ENCODE peak calls at places on chromosomes 5 and 9, in eight cellular contexts. B, H, X, O, T, P, W and C are unnamed samples. For H3K4me1, the result is how much of the 10 kb centered on the place peaks cover.

GRCh38 chr9:89274838-89275237 is 36.2 kb upstream of the CKS2 start:
- DNase-seq in B (no peak), H (no peak), X (no peak), T (peak), P (peak), W (peak), O (no peak), C (no peak)

GRCh38 chr5:15013654-15014463 is 142.3 kb upstream of the ANKH start:
- DNase-seq in B (peak), O (peak), T (peak), W (peak), X (peak), H (peak), P (peak), C (no peak)

GRCh38 chr9:2116073-2116472 is 100.9 kb downstream of the SMARCA2 start:
- DNase-seq in H (peak), P (peak), X (peak), T (peak), W (no peak), B (peak), O (no peak), C (no peak)

GRCh38 chr5:180787711-180788431 is 14.7 kb downstream of the MGAT1 start:
- DNase-seq in P (no peak), H (no peak), T (no peak), X (no peak), O (no peak), B (peak), W (peak), C (no peak)

GRCh38 chr9:35664531-35665470 is at the start of gene ARHGEF39:
- DNase-seq in B (peak), P (peak), T (peak), O (peak), W (peak), H (peak), X (peak), C (no peak)

GRCh38 chr5:40781843-40782409 is 16.2 kb downstream of the PRKAA1 start:
- DNase-seq in H (no peak), P (peak), T (peak), O (no peak), W (peak), X (no peak), B (no peak), C (no peak)

GRCh38 chr9:137064027-137064879 is 6.1 kb downstream of the SAPCD2 start:
- DNase-seq in H (peak), T (peak), B (peak), W (no peak), X (peak), P (peak), O (no peak), C (no peak)

GRCh38 chr9:113898596-113898995 is 22.5 kb downstream of the ZNF618 start:
- DNase-seq in T (no peak), W (no peak), X (no peak), B (no peak), O (no peak), H (no peak), P (no peak), C (peak)

GRCh38 chr9:83472221-83472665 is 66.0 kb downstream of the FRMD3 start:
- DNase-seq in W (peak), T (no peak), P (peak), O (no peak), B (no peak), H (no peak), X (peak), C (no peak)

GRCh38 chr5:65152131-65152530 is 329.6 kb downstream of the ADAMTS6 start:
- DNase-seq in H (no peak), O (no peak), B (no peak), X (peak), W (peak), T (peak), P (peak), C (no peak)

GRCh38 chr9:21559402-21560280 is 77.5 kb upstream of the IFNE start:
- DNase-seq in H (peak), X (peak), T (peak), P (peak), W (peak), O (peak), B (peak), C (no peak)

GRCh38 chr9:106174331-106174730 is 480.0 kb downstream of the TMEM38B start:
- DNase-seq in H (no peak), W (no peak), O (no peak), B (no peak), X (no peak), P (no peak), T (no peak), C (no peak)

GRCh38 chr9:89421595-89421994 is 76.3 kb downstream of the SEMA4D start:
- DNase-seq in T (no peak), O (no peak), H (no peak), X (no peak), B (no peak), P (peak), W (peak), C (no peak)

GRCh38 chr9:135474915-135475314 is 4.7 kb upstream of the PPP1R26 start:
- DNase-seq in T (peak), P (peak), W (no peak), H (peak), O (no peak), B (peak), X (peak), C (no peak)

GRCh38 chr5:7634837-7635236 is 216.1 kb downstream of the CFAP90 start:
- DNase-seq in T (no peak), W (no peak), X (no peak), O (no peak), P (no peak), H (no peak), B (no peak), C (no peak)

GRCh38 chr5:12772276-12772675 is 868.0 kb upstream of the CTNND2 start:
- DNase-seq in B (no peak), O (no peak), X (no peak), P (no peak), W (no peak), T (no peak), H (no peak), C (no peak)

GRCh38 chr5:149938791-149939358 is 5.7 kb downstream of the PDE6A start:
- DNase-seq in P (peak), T (peak), W (peak), X (peak), B (no peak), O (no peak), H (peak), C (no peak)

GRCh38 chr9:42388846-42389245 is 205.4 kb downstream of the SPATA31A6 start:
- DNase-seq in P (no peak), X (no peak), H (peak), T (no peak), W (no peak), B (no peak), O (no peak), C (no peak)

GRCh38 chr5:89117131-89117644 is 234.2 kb upstream of the MEF2C start:
- DNase-seq in X (no peak), W (no peak), B (no peak), T (no peak), P (peak), O (no peak), H (no peak), C (no peak)

GRCh38 chr5:58056546-58056945 is 403.3 kb downstream of the PLK2 start:
- DNase-seq in W (peak), T (peak), H (peak), P (peak), O (no peak), B (no peak), X (no peak), C (no peak)

GRCh38 chr5:58266402-58266801 is 193.5 kb downstream of the PLK2 start:
- DNase-seq in B (no peak), P (peak), X (peak), O (no peak), H (peak), W (peak), T (no peak), C (no peak)

GRCh38 chr9:89797970-89798369 is 193.2 kb downstream of the GADD45G start:
- DNase-seq in X (no peak), B (no peak), H (no peak), T (no peak), P (no peak), W (no peak), O (no peak), C (no peak)

DNA sequence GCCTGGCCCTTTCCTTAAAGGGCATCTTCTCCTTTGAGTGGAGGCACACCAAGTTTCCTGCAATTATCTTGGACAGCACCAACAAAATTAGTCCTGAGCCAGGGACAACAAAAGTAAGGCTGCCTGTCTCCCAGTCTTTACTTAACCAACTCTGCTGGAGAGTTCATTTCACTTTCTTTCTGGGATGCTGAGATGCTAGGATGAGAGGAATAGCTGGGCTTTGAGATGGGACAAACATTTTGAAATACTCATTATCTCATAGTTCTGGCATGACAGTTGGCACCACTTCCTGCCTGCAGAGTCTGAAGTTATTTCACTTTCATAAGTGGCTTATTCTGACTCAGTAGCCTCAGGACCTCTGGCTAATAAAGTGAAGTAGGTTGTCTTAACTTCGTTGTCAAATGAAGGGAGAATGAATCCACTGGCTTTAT is 157.0 kb downstream of the C9orf152 start:
- DNase-seq in T (peak), X (peak), B (no peak), P (peak), H (peak), O (no peak), W (peak), C (peak)
- H3K4me1 ChIP-seq in T (under half), X (under half), B (under half), P (under half), H (under half), O (under half), W (under half), C (under half)

DNA sequence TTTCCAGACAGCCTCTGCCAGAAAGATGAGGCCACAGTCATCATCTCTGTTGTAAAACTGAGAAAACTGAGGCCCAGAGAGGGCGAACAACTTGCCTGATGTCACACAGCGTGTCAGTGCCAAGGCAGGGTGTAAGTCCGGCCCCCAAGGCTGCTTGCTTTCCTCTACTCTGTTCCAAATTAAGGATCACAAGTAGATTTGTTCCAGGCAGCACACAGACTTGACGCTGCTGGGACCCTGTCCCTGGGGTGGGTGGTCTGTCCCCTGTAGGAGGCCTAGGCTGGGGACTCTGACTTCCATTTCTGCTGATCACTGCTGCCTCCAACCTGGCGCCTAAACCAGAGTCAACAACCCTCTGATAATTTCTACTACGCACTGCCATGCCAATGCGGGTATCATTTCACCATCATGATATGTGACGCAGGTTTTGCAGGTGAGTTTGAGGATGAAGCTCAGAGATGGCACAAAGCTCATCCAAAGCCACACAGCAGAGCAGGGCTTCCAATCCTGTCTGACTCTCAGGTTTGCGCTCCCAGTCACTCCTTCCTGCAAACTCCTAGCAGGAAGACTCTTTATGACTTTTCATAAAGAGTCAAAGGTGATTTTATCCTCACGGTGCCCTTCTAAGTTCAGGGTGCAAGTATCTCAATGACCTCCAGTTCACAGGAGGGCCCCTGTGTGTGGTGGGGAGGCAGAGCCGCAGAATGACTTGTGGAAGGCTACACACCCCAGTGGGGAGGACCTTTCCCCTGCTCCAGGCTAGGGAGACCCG is 13.6 kb upstream of the RALGDS start:
- DNase-seq in P (peak), H (no peak), B (no peak), W (no peak), O (no peak), X (no peak), T (no peak), C (no peak)
- H3K4me1 ChIP-seq in P (under half), H (under half), B (under half), W (under half), O (half or more), X (half or more), T (under half), C (under half)

GRCh38 chr5:135739383-135739961 is 95.0 kb upstream of the SLC25A48 start:
- DNase-seq in O (no peak), X (no peak), B (no peak), W (no peak), H (no peak), P (peak), T (peak), C (peak)
- H3K4me1 ChIP-seq in O (under half), X (under half), B (under half), W (under half), H (under half), P (under half), T (under half), C (under half)

DNA sequence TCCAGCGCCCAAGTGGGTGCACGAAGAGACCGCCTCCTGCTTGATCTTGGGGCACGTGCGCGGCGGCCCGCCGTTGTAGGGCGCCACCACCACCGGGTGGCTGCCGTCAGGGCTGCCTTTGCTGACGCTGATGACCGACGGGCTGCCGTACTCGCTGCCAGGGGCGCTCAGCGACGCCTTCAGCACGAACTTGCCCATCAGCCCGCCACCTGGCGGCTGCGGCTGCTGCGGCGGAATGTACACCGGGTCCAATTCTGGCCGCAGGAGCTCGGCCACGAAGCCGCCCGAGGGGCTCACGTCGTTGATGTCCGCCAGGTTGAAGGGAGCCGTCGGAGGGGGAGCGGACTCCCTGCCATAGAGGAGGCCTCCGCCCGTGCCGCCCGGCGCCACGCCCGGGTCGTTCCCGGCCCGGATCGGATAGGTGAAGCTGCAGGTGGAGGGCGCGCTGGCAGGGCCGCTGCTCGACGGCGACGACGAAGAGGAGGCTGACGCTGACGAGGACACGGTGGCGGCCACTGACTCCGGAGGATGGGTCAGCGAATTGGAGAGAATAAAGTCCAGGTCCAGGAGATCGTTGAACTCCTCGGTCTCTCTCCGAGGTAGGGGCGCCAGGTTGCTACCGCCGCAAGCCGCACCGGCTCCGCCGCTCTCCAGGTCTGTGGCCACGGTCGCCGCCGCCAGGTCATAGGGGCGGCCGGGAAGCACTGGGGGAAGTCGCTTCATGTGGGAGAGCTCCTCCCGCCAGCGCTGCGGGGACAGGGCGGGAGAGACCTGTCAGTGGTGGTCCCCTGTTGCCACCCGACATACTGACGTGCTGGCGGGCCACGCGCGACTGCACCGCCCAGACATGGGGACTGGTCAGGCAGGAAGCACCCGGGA is 1.8 kb downstream of the KLF4 start:
- DNase-seq in H (peak), W (no peak), P (peak), B (peak), X (peak), O (no peak), T (peak), C (peak)
- H3K4me1 ChIP-seq in H (under half), W (under half), P (under half), B (under half), X (under half), O (under half), T (under half), C (under half)

GRCh38 chr5:143334903-143335302 is 68.6 kb downstream of the NR3C1 start:
- DNase-seq in P (no peak), T (no peak), O (no peak), H (no peak), B (no peak), X (no peak), W (no peak), C (no peak)
- H3K4me1 ChIP-seq in P (under half), T (under half), O (under half), H (under half), B (under half), X (half or more), W (under half), C (under half)

GRCh38 chr9:127133739-127134167 is 11.3 kb upstream of the ANGPTL2 start:
- DNase-seq in X (no peak), T (peak), B (peak), W (peak), P (peak), O (no peak), H (no peak), C (peak)
- H3K4me1 ChIP-seq in X (under half), T (under half), B (under half), W (under half), P (half or more), O (under half), H (under half), C (half or more)